ENCODE peak calls at places on chromosomes 12 and 14, in seven cellular contexts. A, L, C, Q, N, R and B are unnamed samples.
A peak's percentile ranks its signal among the peaks of the same experiment; 100 is the strongest.

GRCh38 chr12:56080556-56081138 is 682 bp downstream of the ERBB3 start:
- DNase-seq in A (peak; percentile 50), L (peak; percentile 66), C (peak; percentile 36), Q (no peak), N (peak; percentile 96), R (no peak), B (no peak)

GRCh38 chr12:120368789-120369475 is at the start of gene MSI1:
- DNase-seq in A (no peak), L (peak; percentile 66), C (peak; percentile 67), Q (no peak), N (no peak), R (peak; percentile 93), B (no peak)

GRCh38 chr14:89618821-89619551 is 202.0 kb upstream of the FOXN3 start:
- DNase-seq in A (peak; percentile 14), L (peak; percentile 84), C (peak; percentile 8), Q (peak; percentile 67), N (peak; percentile 12), R (peak; percentile 96), B (no peak)

GRCh38 chr12:39006286-39006685 is 100.9 kb upstream of the CPNE8 start:
- DNase-seq in A (no peak), L (no peak), C (no peak), Q (no peak), N (no peak), R (no peak), B (no peak)

GRCh38 chr12:131604146-131604844 is 106.6 kb upstream of the SFSWAP start:
- DNase-seq in A (no peak), L (no peak), C (no peak), Q (no peak), N (no peak), R (no peak), B (no peak)

GRCh38 chr12:52439845-52440244 is 5.7 kb upstream of the KRT75 start:
- DNase-seq in A (no peak), L (no peak), C (no peak), Q (no peak), N (no peak), R (no peak), B (no peak)

GRCh38 chr12:55670213-55670730 is 33.6 kb downstream of the OR10P1 start:
- DNase-seq in A (no peak), L (no peak), C (no peak), Q (no peak), N (no peak), R (no peak), B (no peak)

GRCh38 chr12:57367121-57367520 is 63.7 kb downstream of the R3HDM2 start:
- DNase-seq in A (no peak), L (no peak), C (no peak), Q (peak; percentile 5), N (peak; percentile 39), R (no peak), B (no peak)

GRCh38 chr14:32434180-32434579 is 105.1 kb downstream of the AKAP6 start:
- DNase-seq in A (no peak), L (no peak), C (peak; percentile 5), Q (no peak), N (no peak), R (no peak), B (no peak)

GRCh38 chr14:61864329-61864898 is 102.2 kb downstream of the SNAPC1 start:
- DNase-seq in A (no peak), L (no peak), C (no peak), Q (no peak), N (no peak), R (no peak), B (no peak)

GRCh38 chr14:51539571-51540037 is 112.1 kb upstream of the FRMD6 start:
- DNase-seq in A (peak; percentile 59), L (no peak), C (no peak), Q (peak; percentile 92), N (no peak), R (no peak), B (no peak)

GRCh38 chr12:112584266-112584722 is 165.5 kb downstream of the PTPN11 start:
- DNase-seq in A (peak; percentile 89), L (peak; percentile 69), C (peak; percentile 86), Q (no peak), N (peak; percentile 34), R (no peak), B (no peak)

GRCh38 chr12:123705935-123706334 is 6.2 kb upstream of the ATP6V0A2 start:
- DNase-seq in A (peak; percentile 57), L (no peak), C (no peak), Q (no peak), N (peak; percentile 12), R (peak; percentile 25), B (no peak)

GRCh38 chr12:84069079-84069661 is 843.4 kb downstream of the SLC6A15 start:
- DNase-seq in A (no peak), L (no peak), C (no peak), Q (peak; percentile 0), N (no peak), R (peak; percentile 36), B (no peak)

GRCh38 chr12:64655141-64655540 is 44.8 kb downstream of the RASSF3 start:
- DNase-seq in A (no peak), L (no peak), C (no peak), Q (no peak), N (peak; percentile 85), R (no peak), B (no peak)

GRCh38 chr12:11510671-11511070 is 115.3 kb upstream of the PRB2 start:
- DNase-seq in A (no peak), L (no peak), C (no peak), Q (no peak), N (no peak), R (no peak), B (no peak)

GRCh38 chr12:71216725-71217579 is 59.2 kb upstream of the TSPAN8 start:
- DNase-seq in A (peak; percentile 45), L (no peak), C (peak; percentile 20), Q (peak; percentile 0), N (peak; percentile 28), R (peak; percentile 13), B (no peak)

GRCh38 chr14:69059658-69060648 is 80.9 kb upstream of the ACTN1 start:
- DNase-seq in A (peak; percentile 81), L (no peak), C (no peak), Q (peak; percentile 99), N (no peak), R (no peak), B (no peak)

GRCh38 chr14:76922599-76922998 is 96.4 kb downstream of the LRRC74A start:
- DNase-seq in A (no peak), L (no peak), C (no peak), Q (peak; percentile 50), N (no peak), R (no peak), B (no peak)

GRCh38 chr12:67630373-67631088 is 18.0 kb upstream of the DYRK2 start:
- DNase-seq in A (no peak), L (no peak), C (no peak), Q (no peak), N (peak; percentile 10), R (peak; percentile 15), B (peak; percentile 53)
- TF ChIP-seq RFX5 in A (no peak), L (no peak), C (no peak), Q (no peak), N (no peak), R (no peak), B (no peak)

GRCh38 chr14:23173796-23174195 is 9.7 kb downstream of the SLC7A8 start:
- DNase-seq in A (no peak), L (no peak), C (no peak), Q (no peak), N (no peak), R (no peak), B (no peak)

GRCh38 chr14:23175823-23176222 is 7.6 kb downstream of the SLC7A8 start:
- DNase-seq in A (no peak), L (no peak), C (no peak), Q (peak; percentile 20), N (no peak), R (no peak), B (no peak)

GRCh38 chr14:23173039-23173438 is 10.4 kb downstream of the SLC7A8 start:
- DNase-seq in A (no peak), L (no peak), C (no peak), Q (no peak), N (no peak), R (no peak), B (no peak)

GRCh38 chr14:23174785-23175184 is 8.7 kb downstream of the SLC7A8 start:
- DNase-seq in A (no peak), L (no peak), C (no peak), Q (no peak), N (no peak), R (no peak), B (no peak)

DNA sequence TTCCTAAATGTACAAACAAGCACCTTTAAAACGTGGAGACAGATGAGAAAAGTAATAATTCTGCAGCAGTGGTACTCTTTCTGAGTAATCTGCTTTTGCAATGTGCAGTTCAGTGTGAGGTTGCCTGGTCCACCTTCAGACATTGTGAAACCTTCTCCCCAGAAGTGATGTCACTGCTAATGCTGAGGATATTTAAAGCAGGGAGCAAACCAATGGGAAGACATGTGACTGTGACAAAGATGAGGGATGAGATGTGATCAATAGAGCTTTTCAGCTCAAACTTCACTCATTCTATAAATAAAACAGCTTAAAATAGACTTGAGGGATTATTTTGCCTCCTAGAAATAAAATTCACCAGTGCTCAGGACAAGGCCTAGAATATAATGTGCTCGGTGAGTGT is 9.2 kb downstream of the SLC7A8 start:
- DNase-seq in A (no peak), L (no peak), C (no peak), Q (peak; percentile 48), N (no peak), R (no peak), B (no peak)
- TF ChIP-seq RFX5 in A (no peak), L (no peak), C (no peak), Q (no peak), N (no peak), R (no peak), B (no peak)

GRCh38 chr14:28701733-28702132 is 64.9 kb upstream of the FOXG1 start:
- DNase-seq in A (no peak), L (no peak), C (no peak), Q (no peak), N (no peak), R (no peak), B (no peak)

GRCh38 chr14:28707814-28708213 is 58.8 kb upstream of the FOXG1 start:
- DNase-seq in A (no peak), L (no peak), C (no peak), Q (no peak), N (no peak), R (no peak), B (no peak)

GRCh38 chr14:28709571-28710305 is 56.8 kb upstream of the FOXG1 start:
- DNase-seq in A (no peak), L (no peak), C (no peak), Q (no peak), N (no peak), R (no peak), B (no peak)

GRCh38 chr14:28703482-28703881 is 63.1 kb upstream of the FOXG1 start:
- DNase-seq in A (no peak), L (no peak), C (no peak), Q (no peak), N (no peak), R (no peak), B (no peak)

GRCh38 chr14:28704153-28704552 is 62.4 kb upstream of the FOXG1 start:
- DNase-seq in A (no peak), L (no peak), C (no peak), Q (no peak), N (no peak), R (no peak), B (no peak)
- TF ChIP-seq RFX5 in A (no peak), L (no peak), C (no peak), Q (no peak), N (no peak), R (no peak), B (no peak)

DNA sequence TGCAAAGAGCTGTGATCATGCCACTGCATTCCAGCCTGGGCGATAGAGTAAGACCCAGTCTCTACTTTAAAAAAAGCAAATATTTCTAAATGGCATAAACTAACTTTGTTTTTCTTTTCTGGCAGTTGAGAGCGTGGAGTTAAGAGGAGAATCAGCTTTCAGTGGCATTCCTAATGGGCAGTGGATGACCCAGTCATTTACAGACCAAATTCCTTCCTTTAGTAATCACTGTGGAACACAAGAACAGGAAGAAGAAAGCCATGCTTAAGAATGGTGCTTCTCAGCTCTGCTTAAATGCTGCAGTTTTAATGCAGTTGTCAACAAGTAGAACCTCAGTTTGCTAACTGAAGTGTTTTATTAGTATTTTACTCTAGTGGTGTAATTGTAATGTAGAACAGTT is 21.2 kb downstream of the TDG start:
- DNase-seq in A (no peak), L (no peak), C (no peak), Q (peak; percentile 87), N (no peak), R (no peak), B (no peak)
- TF ChIP-seq RFX5 in A (no peak), L (no peak), C (no peak), Q (no peak), N (no peak), R (no peak), B (no peak)